ENCODE peak calls at places on chromosomes 2 and 18, in five cellular contexts. N is K562, W is A549, F is HepG2, U is GM12878. Q is an unnamed sample.

GRCh38 chr2:112644155-112644932 is 1.4 kb upstream of the SLC20A1 start:
- DNase-seq in W (peak), U (no peak), N (no peak), F (peak), Q (peak)

GRCh38 chr2:112026509-112026908 is 28.6 kb upstream of the TMEM87B start:
- DNase-seq in N (peak), W (no peak), U (no peak), F (no peak), Q (no peak)

GRCh38 chr18:69002233-69002632 is 204.4 kb downstream of the CCDC102B start:
- DNase-seq in N (no peak), F (peak), U (no peak), W (no peak), Q (peak)

GRCh38 chr18:28075501-28075900 is 101.4 kb downstream of the CDH2 start:
- DNase-seq in N (no peak), U (no peak), W (peak), F (peak), Q (no peak)

GRCh38 chr2:23414876-23415275 is 29.9 kb downstream of the KLHL29 start:
- DNase-seq in N (peak), W (peak), U (no peak), F (peak), Q (peak)

GRCh38 chr2:151999058-151999457 is 99.8 kb downstream of the CACNB4 start:
- DNase-seq in N (peak), F (peak), U (no peak), W (peak), Q (peak)

GRCh38 chr18:48832961-48833700 is 117.6 kb downstream of the SMAD7 start:
- DNase-seq in W (peak), N (no peak), U (no peak), F (no peak), Q (no peak)

GRCh38 chr2:196566969-196567666 is 72.4 kb upstream of the CCDC150 start:
- DNase-seq in U (no peak), N (no peak), F (no peak), W (no peak), Q (no peak)

GRCh38 chr18:45998244-45998643 is 31.1 kb upstream of the EPG5 start:
- DNase-seq in N (peak), U (no peak), W (no peak), F (no peak), Q (no peak)

GRCh38 chr2:290090-290722 is 2.3 kb upstream of the ALKAL2 start:
- DNase-seq in W (peak), N (peak), F (peak), U (no peak), Q (peak)

GRCh38 chr2:15777795-15778371 is 162.5 kb upstream of the MYCN start:
- DNase-seq in W (no peak), N (no peak), F (no peak), U (no peak), Q (no peak)

GRCh38 chr2:70188460-70188859 is 2.4 kb downstream of the C2orf42 start:
- DNase-seq in F (peak), U (no peak), W (peak), N (peak), Q (no peak)

GRCh38 chr2:43707255-43707654 is 31.0 kb upstream of the C1GALT1C1L start:
- DNase-seq in U (no peak), F (no peak), N (peak), W (peak), Q (no peak)

GRCh38 chr2:227826019-227826521 is 12.4 kb downstream of the CCL20 start:
- DNase-seq in W (no peak), U (no peak), F (no peak), N (no peak), Q (no peak)

GRCh38 chr2:217656366-217656765 is 346.4 kb downstream of the TNS1 start:
- DNase-seq in F (no peak), N (no peak), U (no peak), W (no peak), Q (no peak)

GRCh38 chr2:10361220-10361588 is 58.5 kb downstream of the HPCAL1 start:
- DNase-seq in U (no peak), F (no peak), W (no peak), N (no peak), Q (no peak)

GRCh38 chr18:49922228-49922627 is 108.9 kb upstream of the ACAA2 start:
- DNase-seq in U (no peak), F (no peak), W (no peak), N (no peak), Q (no peak)

GRCh38 chr2:57947398-57947797 is 99.2 kb upstream of the VRK2 start:
- DNase-seq in N (no peak), U (no peak), F (no peak), W (peak), Q (no peak)

GRCh38 chr2:201254331-201254730 is 6.0 kb upstream of the CASP8 start:
- DNase-seq in W (peak), N (no peak), F (peak), U (no peak), Q (peak)

GRCh38 chr2:207166349-207167128 is 791 bp upstream of the KLF7 start:
- DNase-seq in N (peak), F (peak), U (no peak), W (peak), Q (peak)

GRCh38 chr2:208369091-208369490 is 37.5 kb upstream of the PTH2R start:
- DNase-seq in W (peak), F (peak), U (no peak), N (no peak), Q (no peak)

GRCh38 chr2:98463551-98463971 is 18.9 kb downstream of the INPP4A start:
- DNase-seq in N (no peak), U (no peak), W (no peak), F (no peak), Q (peak)

GRCh38 chr2:226409134-226409533 is 390.5 kb downstream of the IRS1 start:
- DNase-seq in F (no peak), N (no peak), W (no peak), U (no peak), Q (no peak)

GRCh38 chr18:45084207-45084606 is 403.5 kb downstream of the SETBP1 start:
- DNase-seq in F (no peak), U (no peak), N (no peak), W (no peak), Q (no peak)

GRCh38 chr2:193824474-193824873 is 1629.7 kb upstream of the TMEFF2 start:
- DNase-seq in U (no peak), F (no peak), N (no peak), W (peak), Q (no peak)

GRCh38 chr2:229980440-229981184 is 58.3 kb downstream of the FBXO36 start:
- DNase-seq in W (no peak), F (no peak), U (peak), N (peak), Q (peak)

DNA sequence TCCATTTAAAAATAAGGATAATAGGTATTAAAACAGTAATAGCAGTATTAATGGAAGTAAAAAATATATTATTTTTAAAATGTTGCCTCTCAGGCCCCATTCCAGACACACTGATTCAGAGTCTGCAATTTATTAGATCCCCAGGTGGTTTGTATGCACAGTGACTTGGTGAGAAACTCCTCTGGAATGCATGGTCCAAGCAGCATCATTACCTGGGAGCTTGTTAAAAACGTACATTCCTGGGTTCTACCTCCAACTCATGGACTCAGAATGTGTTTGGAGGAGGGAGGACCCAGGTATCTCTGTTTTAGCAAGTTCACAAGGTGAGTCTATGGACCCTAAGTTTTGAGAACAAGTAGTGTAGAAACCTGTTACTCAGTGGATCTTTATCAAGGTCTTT is 95.6 kb downstream of the ITGA4 start:
- DNase-seq in F (no peak), N (no peak), U (no peak), W (no peak), Q (no peak)
- TF ChIP-seq JUNB in F (no peak), N (no peak), U (no peak), W (no peak), Q (no peak)

GRCh38 chr2:234135750-234136221 is 85.3 kb downstream of the SPP2 start:
- DNase-seq in F (peak), N (peak), U (peak), W (peak), Q (peak)
- TF ChIP-seq JUNB in F (no peak), N (no peak), U (no peak), W (no peak), Q (no peak)

DNA sequence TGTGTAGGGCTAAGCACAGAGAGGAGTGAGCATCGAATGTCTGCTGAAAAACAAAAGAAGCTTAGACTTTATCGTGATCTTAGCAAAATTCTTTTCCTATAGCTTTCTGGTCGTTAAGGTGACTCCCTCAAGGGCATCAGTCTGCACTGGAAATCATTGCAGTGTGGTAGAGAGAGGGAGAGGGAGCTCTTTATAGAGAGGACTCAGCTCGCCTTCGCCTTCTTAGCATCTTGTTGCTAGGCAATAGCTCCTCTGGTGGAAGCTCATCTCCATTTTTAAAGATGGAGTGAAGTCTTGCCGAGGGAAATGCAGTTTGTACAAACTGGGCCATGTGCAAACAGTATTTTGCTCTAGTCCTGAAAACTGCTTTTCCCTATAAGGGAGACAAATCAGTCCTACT is 62.9 kb upstream of the SLC38A11 start:
- DNase-seq in U (no peak), W (no peak), F (no peak), N (no peak), Q (peak)
- TF ChIP-seq JUNB in U (no peak), W (no peak), F (no peak), N (no peak), Q (no peak)

GRCh38 chr2:127157114-127157513 is 50.2 kb upstream of the BIN1 start:
- DNase-seq in W (no peak), N (no peak), U (no peak), F (no peak), Q (no peak)
- TF ChIP-seq JUNB in W (no peak), N (no peak), U (no peak), F (no peak), Q (no peak)

GRCh38 chr2:29392774-29393173 is 277.6 kb downstream of the CLIP4 start:
- DNase-seq in F (no peak), N (no peak), U (no peak), W (no peak), Q (no peak)

GRCh38 chr2:29388071-29388470 is 272.9 kb downstream of the CLIP4 start:
- DNase-seq in N (no peak), F (no peak), U (no peak), W (no peak), Q (no peak)

GRCh38 chr2:29393676-29394075 is 278.5 kb downstream of the CLIP4 start:
- DNase-seq in N (no peak), U (no peak), W (no peak), F (no peak), Q (no peak)

GRCh38 chr2:29390131-29390530 is 274.9 kb downstream of the CLIP4 start:
- DNase-seq in U (no peak), F (no peak), W (no peak), N (no peak), Q (no peak)

GRCh38 chr2:29389686-29390085 is 274.5 kb downstream of the CLIP4 start:
- DNase-seq in F (no peak), N (no peak), W (no peak), U (no peak), Q (no peak)
- TF ChIP-seq JUNB in F (no peak), N (no peak), W (no peak), U (no peak), Q (no peak)